ENCODE peak calls at places on chromosome 19, in six cellular contexts. One of them, this sample, is unnamed.

GRCh38 chr19:6970021-6970420 is 51.2 kb downstream of the MBD3L2B start:
- DNase-seq in AG10803: no peak
- DNase-seq in pulmonary artery endothelial cell: no peak
- DNase-seq in kidney glomerular epithelial cell: no peak
- DNase-seq in NB4: peak
- DNase-seq in T-helper 2 cell: no peak
- DNase-seq in this sample: no peak

GRCh38 chr19:45607071-45608029 is 5.3 kb upstream of the GPR4 start:
- DNase-seq in pulmonary artery endothelial cell: no peak
- DNase-seq in T-helper 2 cell: peak
- DNase-seq in NB4: peak
- DNase-seq in AG10803: peak
- DNase-seq in kidney glomerular epithelial cell: peak
- DNase-seq in this sample: peak

GRCh38 chr19:49019242-49019932 is 2.5 kb upstream of the LHB start:
- DNase-seq in pulmonary artery endothelial cell: no peak
- DNase-seq in NB4: peak
- DNase-seq in AG10803: peak
- DNase-seq in T-helper 2 cell: peak
- DNase-seq in kidney glomerular epithelial cell: no peak
- DNase-seq in this sample: no peak

GRCh38 chr19:7230826-7231225 is 63.4 kb downstream of the INSR start:
- DNase-seq in AG10803: peak
- DNase-seq in T-helper 2 cell: no peak
- DNase-seq in NB4: no peak
- DNase-seq in kidney glomerular epithelial cell: no peak
- DNase-seq in pulmonary artery endothelial cell: no peak
- DNase-seq in this sample: peak

GRCh38 chr19:3039641-3040077 is 10.6 kb upstream of the TLE2 start:
- DNase-seq in AG10803: no peak
- DNase-seq in T-helper 2 cell: no peak
- DNase-seq in kidney glomerular epithelial cell: no peak
- DNase-seq in pulmonary artery endothelial cell: no peak
- DNase-seq in NB4: no peak
- DNase-seq in this sample: no peak

GRCh38 chr19:6393074-6393981 is at the start of gene GTF2F1:
- DNase-seq in AG10803: peak
- DNase-seq in kidney glomerular epithelial cell: peak
- DNase-seq in NB4: peak
- DNase-seq in T-helper 2 cell: peak
- DNase-seq in pulmonary artery endothelial cell: peak
- DNase-seq in this sample: peak

GRCh38 chr19:4633140-4633967 is 6.0 kb upstream of the TNFAIP8L1 start:
- DNase-seq in NB4: peak
- DNase-seq in T-helper 2 cell: peak
- DNase-seq in AG10803: peak
- DNase-seq in pulmonary artery endothelial cell: peak
- DNase-seq in kidney glomerular epithelial cell: peak
- DNase-seq in this sample: no peak

GRCh38 chr19:14479985-14480694 is 5.0 kb upstream of the PTGER1 start:
- DNase-seq in pulmonary artery endothelial cell: no peak
- DNase-seq in kidney glomerular epithelial cell: no peak
- DNase-seq in T-helper 2 cell: peak
- DNase-seq in NB4: peak
- DNase-seq in AG10803: no peak
- DNase-seq in this sample: no peak

GRCh38 chr19:17716309-17716929 is 2.9 kb upstream of the MAP1S start:
- DNase-seq in kidney glomerular epithelial cell: no peak
- DNase-seq in pulmonary artery endothelial cell: no peak
- DNase-seq in AG10803: no peak
- DNase-seq in T-helper 2 cell: no peak
- DNase-seq in NB4: peak
- DNase-seq in this sample: no peak

This sample was measured in nucleus accumbens.